ENCODE peak calls at places on chromosomes 12 and 14, in eight cellular contexts. C is Karpas-422, S is non-pigmented ciliary epithelial cell, E is heart left ventricle, B is PC-3, F is Calu3, T is NCI-H1694, R is HuH-7.5. U is an unnamed sample.

GRCh38 chr12:98970210-98970609 is 325.1 kb downstream of the APAF1 start:
- DNase-seq in E (no peak), F (no peak), B (no peak), C (no peak), T (no peak), S (no peak), R (no peak), U (no peak)

GRCh38 chr14:75399819-75400678 is 27.8 kb upstream of the JDP2 start:
- DNase-seq in B (peak), C (no peak), S (no peak), E (peak), T (peak), F (peak), R (no peak), U (peak)

GRCh38 chr12:116389326-116389725 is 111.8 kb upstream of the MED13L start:
- DNase-seq in C (no peak), R (no peak), F (no peak), S (no peak), B (no peak), E (no peak), T (no peak), U (no peak)

GRCh38 chr14:83556746-83557460 is 1973.0 kb upstream of the FLRT2 start:
- DNase-seq in S (peak), R (no peak), F (no peak), T (no peak), C (no peak), E (no peak), B (peak), U (no peak)

GRCh38 chr14:21866479-21866878 is 192.9 kb upstream of the OR4E1 start:
- DNase-seq in E (no peak), R (no peak), T (no peak), F (no peak), B (no peak), S (no peak), C (no peak), U (no peak)

GRCh38 chr12:87556985-87557384 is 472.2 kb downstream of the C12orf50 start:
- DNase-seq in F (no peak), C (no peak), B (no peak), E (no peak), T (no peak), S (no peak), R (no peak), U (no peak)

GRCh38 chr12:3622732-3623690 is 129.9 kb downstream of the CRACR2A start:
- DNase-seq in R (no peak), S (no peak), F (no peak), E (no peak), C (no peak), B (no peak), T (no peak), U (peak)

GRCh38 chr12:121255433-121255832 is 41.1 kb downstream of the CAMKK2 start:
- DNase-seq in C (no peak), S (no peak), T (no peak), R (no peak), B (no peak), E (no peak), F (no peak), U (no peak)

GRCh38 chr14:91205449-91205848 is 39.1 kb downstream of the GPR68 start:
- DNase-seq in R (no peak), B (no peak), S (no peak), T (no peak), F (no peak), C (no peak), E (no peak), U (no peak)

GRCh38 chr14:32896979-32897723 is 41.5 kb upstream of the NPAS3 start:
- DNase-seq in S (no peak), F (no peak), R (no peak), C (no peak), E (no peak), T (no peak), B (peak), U (no peak)

GRCh38 chr12:93380480-93381121 is 2.9 kb downstream of the NUDT4 start:
- DNase-seq in F (no peak), T (peak), E (no peak), C (no peak), R (no peak), S (no peak), B (peak), U (peak)

GRCh38 chr12:81245458-81245857 is 167.6 kb downstream of the ACSS3 start:
- DNase-seq in R (no peak), C (no peak), S (no peak), B (no peak), E (no peak), T (no peak), F (no peak), U (peak)

GRCh38 chr12:113359939-113360748 is 1.8 kb downstream of the PLBD2 start:
- DNase-seq in F (no peak), C (no peak), S (no peak), T (no peak), E (no peak), R (no peak), B (peak), U (peak)

GRCh38 chr12:48717252-48717695 is 767 bp upstream of the CCNT1 start:
- DNase-seq in B (no peak), E (no peak), F (no peak), T (no peak), S (no peak), C (peak), R (no peak), U (peak)

GRCh38 chr12:53097207-53097563 is 282 bp upstream of the IGFBP6 start:
- DNase-seq in R (no peak), C (no peak), T (no peak), E (no peak), F (no peak), B (no peak), S (no peak), U (no peak)